ENCODE peak calls at places on chromosomes 16 and 17, in eight cellular contexts. One of them, this sample, is unnamed.

GRCh38 chr16:54351171-54351570 is 64.6 kb upstream of the IRX3 start:
- DNase-seq in GM23338: no peak
- DNase-seq in GM19239: no peak
- DNase-seq in memory B cell: no peak
- DNase-seq in astrocyte of the spinal cord: no peak
- DNase-seq in COR-L47: no peak
- DNase-seq in mucosa of gallbladder: no peak
- DNase-seq in NCI-H774: no peak
- DNase-seq in this sample: no peak

GRCh38 chr17:64941761-64942160 is 22.5 kb upstream of the LRRC37A3 start:
- DNase-seq in memory B cell: no peak
- DNase-seq in NCI-H774: no peak
- DNase-seq in mucosa of gallbladder: no peak
- DNase-seq in astrocyte of the spinal cord: no peak
- DNase-seq in GM23338: no peak
- DNase-seq in GM19239: no peak
- DNase-seq in COR-L47: no peak
- DNase-seq in this sample: no peak

GRCh38 chr17:81049973-81050551 is 15.1 kb downstream of the BAIAP2 start:
- DNase-seq in GM23338: no peak
- DNase-seq in COR-L47: no peak
- DNase-seq in NCI-H774: no peak
- DNase-seq in GM19239: no peak
- DNase-seq in astrocyte of the spinal cord: peak; percentile 71
- DNase-seq in memory B cell: no peak
- DNase-seq in mucosa of gallbladder: peak; percentile 85
- DNase-seq in this sample: peak; percentile 77

GRCh38 chr17:13592427-13592826 is 9.3 kb downstream of the HS3ST3A1 start:
- DNase-seq in NCI-H774: no peak
- DNase-seq in GM19239: no peak
- DNase-seq in astrocyte of the spinal cord: no peak
- DNase-seq in memory B cell: no peak
- DNase-seq in COR-L47: no peak
- DNase-seq in GM23338: no peak
- DNase-seq in mucosa of gallbladder: no peak
- DNase-seq in this sample: no peak

GRCh38 chr17:78611636-78612035 is 34.4 kb upstream of the DNAH17 start:
- DNase-seq in mucosa of gallbladder: peak; percentile 53
- DNase-seq in COR-L47: no peak
- DNase-seq in memory B cell: no peak
- DNase-seq in GM23338: no peak
- DNase-seq in GM19239: no peak
- DNase-seq in NCI-H774: no peak
- DNase-seq in astrocyte of the spinal cord: no peak
- DNase-seq in this sample: peak; percentile 50

GRCh38 chr16:87380403-87380802 is 3.2 kb downstream of the FBXO31 start:
- DNase-seq in mucosa of gallbladder: no peak
- DNase-seq in COR-L47: no peak
- DNase-seq in astrocyte of the spinal cord: no peak
- DNase-seq in GM19239: no peak
- DNase-seq in GM23338: no peak
- DNase-seq in NCI-H774: no peak
- DNase-seq in memory B cell: no peak
- DNase-seq in this sample: no peak

GRCh38 chr16:12907670-12908233 is 6.4 kb downstream of the SHISA9 start:
- DNase-seq in astrocyte of the spinal cord: no peak
- DNase-seq in memory B cell: no peak
- DNase-seq in GM19239: no peak
- DNase-seq in GM23338: peak; percentile 79
- DNase-seq in mucosa of gallbladder: no peak
- DNase-seq in COR-L47: no peak
- DNase-seq in NCI-H774: no peak
- DNase-seq in this sample: peak; percentile 56

GRCh38 chr17:2805961-2806360 is 9.7 kb downstream of the RAP1GAP2 start:
- DNase-seq in astrocyte of the spinal cord: no peak
- DNase-seq in GM23338: no peak
- DNase-seq in memory B cell: no peak
- DNase-seq in GM19239: no peak
- DNase-seq in NCI-H774: no peak
- DNase-seq in COR-L47: no peak
- DNase-seq in mucosa of gallbladder: no peak
- DNase-seq in this sample: no peak

GRCh38 chr16:88558457-88559442 is 11.5 kb upstream of the ZC3H18 start:
- DNase-seq in mucosa of gallbladder: peak; percentile 80
- DNase-seq in GM23338: peak; percentile 85
- DNase-seq in GM19239: no peak
- DNase-seq in memory B cell: no peak
- DNase-seq in COR-L47: peak; percentile 80
- DNase-seq in astrocyte of the spinal cord: peak; percentile 38
- DNase-seq in NCI-H774: peak; percentile 31
- DNase-seq in this sample: peak; percentile 57

GRCh38 chr16:2159052-2159838 is 3.7 kb downstream of the TRAF7 start:
- DNase-seq in COR-L47: no peak
- DNase-seq in GM19239: no peak
- DNase-seq in astrocyte of the spinal cord: peak; percentile 89
- DNase-seq in NCI-H774: no peak
- DNase-seq in mucosa of gallbladder: peak; percentile 66
- DNase-seq in GM23338: no peak
- DNase-seq in memory B cell: no peak
- DNase-seq in this sample: no peak

GRCh38 chr16:21156767-21157467 is 1.6 kb upstream of the LDAF1 start:
- DNase-seq in memory B cell: no peak
- DNase-seq in NCI-H774: peak; percentile 71
- DNase-seq in GM19239: peak; percentile 46
- DNase-seq in COR-L47: peak; percentile 6
- DNase-seq in GM23338: peak; percentile 86
- DNase-seq in astrocyte of the spinal cord: peak; percentile 75
- DNase-seq in mucosa of gallbladder: peak; percentile 52
- DNase-seq in this sample: peak; percentile 77

GRCh38 chr16:85269165-85269564 is 156.9 kb upstream of the CIBAR2 start:
- DNase-seq in GM19239: no peak
- DNase-seq in COR-L47: no peak
- DNase-seq in memory B cell: no peak
- DNase-seq in GM23338: no peak
- DNase-seq in astrocyte of the spinal cord: no peak
- DNase-seq in NCI-H774: no peak
- DNase-seq in mucosa of gallbladder: no peak
- DNase-seq in this sample: no peak

GRCh38 chr17:42784361-42784760 is 4.0 kb downstream of the WNK4 start:
- DNase-seq in memory B cell: no peak
- DNase-seq in astrocyte of the spinal cord: no peak
- DNase-seq in GM23338: no peak
- DNase-seq in NCI-H774: no peak
- DNase-seq in COR-L47: no peak
- DNase-seq in mucosa of gallbladder: no peak
- DNase-seq in GM19239: no peak
- DNase-seq in this sample: no peak

GRCh38 chr17:51912939-51913338 is 245.6 kb downstream of the CA10 start:
- DNase-seq in COR-L47: no peak
- DNase-seq in astrocyte of the spinal cord: no peak
- DNase-seq in GM23338: peak; percentile 80
- DNase-seq in mucosa of gallbladder: no peak
- DNase-seq in GM19239: no peak
- DNase-seq in memory B cell: no peak
- DNase-seq in NCI-H774: no peak
- DNase-seq in this sample: no peak

GRCh38 chr17:49850772-49851386 is 3.0 kb upstream of the TAC4 start:
- DNase-seq in mucosa of gallbladder: no peak
- DNase-seq in COR-L47: no peak
- DNase-seq in memory B cell: no peak
- DNase-seq in NCI-H774: no peak
- DNase-seq in GM23338: peak; percentile 40
- DNase-seq in GM19239: no peak
- DNase-seq in astrocyte of the spinal cord: no peak
- DNase-seq in this sample: no peak

GRCh38 chr17:35368086-35368824 is 5.2 kb downstream of the SLFN11 start:
- DNase-seq in astrocyte of the spinal cord: no peak
- DNase-seq in mucosa of gallbladder: peak; percentile 16
- DNase-seq in GM23338: peak; percentile 41
- DNase-seq in COR-L47: no peak
- DNase-seq in memory B cell: peak; percentile 33
- DNase-seq in NCI-H774: no peak
- DNase-seq in GM19239: peak; percentile 46
- DNase-seq in this sample: no peak

GRCh38 chr16:52553322-52553721 is 6.4 kb upstream of the TOX3 start:
- DNase-seq in mucosa of gallbladder: no peak
- DNase-seq in COR-L47: no peak
- DNase-seq in GM23338: peak; percentile 41
- DNase-seq in NCI-H774: no peak
- DNase-seq in astrocyte of the spinal cord: no peak
- DNase-seq in GM19239: no peak
- DNase-seq in memory B cell: no peak
- DNase-seq in this sample: no peak

GRCh38 chr16:30658731-30659506 is 688 bp downstream of the FBRS start:
- DNase-seq in NCI-H774: peak; percentile 89
- DNase-seq in astrocyte of the spinal cord: peak; percentile 99
- DNase-seq in COR-L47: peak; percentile 95
- DNase-seq in memory B cell: peak; percentile 86
- DNase-seq in GM19239: peak; percentile 79
- DNase-seq in mucosa of gallbladder: peak; percentile 32
- DNase-seq in GM23338: peak; percentile 94
- DNase-seq in this sample: peak; percentile 99

GRCh38 chr17:2176484-2177175 is 121.7 kb downstream of the HIC1 start:
- DNase-seq in mucosa of gallbladder: no peak
- DNase-seq in astrocyte of the spinal cord: no peak
- DNase-seq in GM19239: no peak
- DNase-seq in NCI-H774: no peak
- DNase-seq in GM23338: no peak
- DNase-seq in COR-L47: no peak
- DNase-seq in memory B cell: no peak
- DNase-seq in this sample: no peak

GRCh38 chr17:15398291-15398690 is 56.9 kb upstream of the TEKT3 start:
- DNase-seq in mucosa of gallbladder: no peak
- DNase-seq in GM19239: no peak
- DNase-seq in memory B cell: no peak
- DNase-seq in astrocyte of the spinal cord: peak; percentile 66
- DNase-seq in NCI-H774: no peak
- DNase-seq in GM23338: no peak
- DNase-seq in COR-L47: no peak
- DNase-seq in this sample: peak; percentile 50

GRCh38 chr17:2695961-2696760 is 15.4 kb downstream of the CLUH start:
- DNase-seq in mucosa of gallbladder: no peak
- DNase-seq in NCI-H774: no peak
- DNase-seq in astrocyte of the spinal cord: no peak
- DNase-seq in GM23338: no peak
- DNase-seq in COR-L47: no peak
- DNase-seq in GM19239: peak; percentile 21
- DNase-seq in memory B cell: no peak
- DNase-seq in this sample: no peak

GRCh38 chr16:86585821-86586611 is 7.7 kb downstream of the FOXL1 start:
- DNase-seq in astrocyte of the spinal cord: peak; percentile 92
- DNase-seq in NCI-H774: no peak
- DNase-seq in GM19239: no peak
- DNase-seq in mucosa of gallbladder: no peak
- DNase-seq in GM23338: no peak
- DNase-seq in memory B cell: no peak
- DNase-seq in COR-L47: no peak
- DNase-seq in this sample: no peak

This sample was measured in ELF-1.